ENCODE peak calls at places on chromosome 1, in five cellular contexts. A, K, F, N and B are unnamed samples.
A peak's percentile ranks its signal among the peaks of the same experiment; 100 is the strongest.

GRCh38 chr1:41907446-41907845 is 11.3 kb downstream of the HIVEP3 start:
- DNase-seq in F (no peak), A (no peak), K (no peak), N (no peak), B (no peak)

GRCh38 chr1:18852501-18852900 is 7.0 kb downstream of the TAS1R2 start:
- DNase-seq in A (no peak), F (no peak), K (no peak), N (no peak), B (no peak)

GRCh38 chr1:97137862-97138514 is 416.4 kb downstream of the PTBP2 start:
- DNase-seq in N (no peak), A (peak; percentile 70), F (peak; percentile 20), K (peak; percentile 84), B (peak; percentile 47)

GRCh38 chr1:63651110-63651776 is 58.0 kb downstream of the PGM1 start:
- DNase-seq in K (no peak), N (peak; percentile 7), A (peak; percentile 7), F (no peak), B (no peak)

GRCh38 chr1:45335732-45336365 is 4.1 kb upstream of the TOE1 start:
- DNase-seq in N (no peak), K (no peak), A (peak; percentile 91), F (no peak), B (no peak)

GRCh38 chr1:28340221-28340974 is 11.6 kb downstream of the MED18 start:
- DNase-seq in A (peak; percentile 50), K (no peak), N (no peak), F (no peak), B (no peak)

GRCh38 chr1:103108525-103109150 is 316 bp upstream of the COL11A1 start:
- DNase-seq in K (peak; percentile 47), N (no peak), A (no peak), F (no peak), B (no peak)

GRCh38 chr1:53893999-53894636 is at the start of gene DIO1:
- DNase-seq in A (no peak), N (no peak), K (no peak), F (no peak), B (no peak)

GRCh38 chr1:19461352-19461645 is 24.0 kb downstream of the CAPZB start:
- DNase-seq in K (no peak), A (no peak), N (no peak), F (no peak), B (no peak)

GRCh38 chr1:46110521-46110920 is 21.9 kb downstream of the PIK3R3 start:
- DNase-seq in F (no peak), N (no peak), A (no peak), K (no peak), B (no peak)

GRCh38 chr1:202086579-202087350 is 36.0 kb upstream of the GPR37L1 start:
- DNase-seq in K (no peak), A (peak; percentile 41), N (no peak), F (no peak), B (no peak)

GRCh38 chr1:223716302-223716862 is 4.0 kb downstream of the CAPN2 start:
- DNase-seq in N (peak; percentile 38), F (peak; percentile 47), A (no peak), K (peak; percentile 86), B (peak; percentile 32)

GRCh38 chr1:197675475-197676324 is 99.6 kb downstream of the DENND1B start:
- DNase-seq in K (peak; percentile 46), A (no peak), F (no peak), N (no peak), B (no peak)

GRCh38 chr1:37257646-37258045 is 216.7 kb upstream of the ZC3H12A start:
- DNase-seq in K (no peak), N (no peak), A (no peak), F (no peak), B (no peak)

GRCh38 chr1:178232949-178233348 is 139.0 kb downstream of the RASAL2 start:
- DNase-seq in F (no peak), A (no peak), K (peak; percentile 91), N (no peak), B (no peak)

GRCh38 chr1:212433577-212434462 is 1.1 kb downstream of the NENF start:
- DNase-seq in F (no peak), K (no peak), N (no peak), A (no peak), B (no peak)

GRCh38 chr1:43382027-43382771 is 7.4 kb downstream of the MED8 start:
- DNase-seq in F (no peak), K (no peak), N (no peak), A (no peak), B (no peak)

GRCh38 chr1:25863486-25864262 is 4.4 kb upstream of the AUNIP start:
- DNase-seq in F (no peak), K (no peak), N (no peak), A (no peak), B (no peak)

GRCh38 chr1:180269848-180270766 is 40.0 kb downstream of the LHX4 start:
- DNase-seq in N (no peak), A (peak; percentile 52), K (no peak), F (no peak), B (no peak)

GRCh38 chr1:6401673-6402072 is 8.1 kb upstream of the ACOT7 start:
- DNase-seq in F (no peak), A (peak; percentile 45), N (no peak), K (no peak), B (no peak)

GRCh38 chr1:175150596-175151319 is 41.8 kb downstream of the KIAA0040 start:
- DNase-seq in F (no peak), A (peak; percentile 64), K (peak; percentile 44), N (no peak), B (no peak)

GRCh38 chr1:196317535-196318522 is 290.4 kb downstream of the KCNT2 start:
- DNase-seq in K (peak; percentile 37), A (peak; percentile 49), F (no peak), N (no peak), B (no peak)

GRCh38 chr1:3483801-3484444 is 29.5 kb downstream of the ARHGEF16 start:
- DNase-seq in F (no peak), A (peak; percentile 69), N (no peak), K (peak; percentile 25), B (peak; percentile 79)

GRCh38 chr1:16612332-16613172 is 812 bp downstream of the NBPF1 start:
- DNase-seq in F (no peak), A (peak; percentile 90), K (peak; percentile 92), N (no peak), B (peak; percentile 64)
- TF ChIP-seq CTCF in F (no peak), A (no peak), K (peak; percentile 4), N (peak; percentile 8), B (no peak)

GRCh38 chr1:169060906-169061683 is 45.4 kb upstream of the ATP1B1 start:
- DNase-seq in A (peak; percentile 66), F (no peak), K (no peak), N (no peak), B (no peak)

GRCh38 chr1:169064103-169064502 is 42.4 kb upstream of the ATP1B1 start:
- DNase-seq in F (no peak), K (no peak), A (no peak), N (no peak), B (no peak)

GRCh38 chr1:169060010-169060722 is 46.3 kb upstream of the ATP1B1 start:
- DNase-seq in N (no peak), A (peak; percentile 99), K (no peak), F (no peak), B (no peak)

GRCh38 chr1:169059391-169059790 is 47.1 kb upstream of the ATP1B1 start:
- DNase-seq in A (peak; percentile 66), N (no peak), K (no peak), F (no peak), B (no peak)

GRCh38 chr1:169062152-169062551 is 44.3 kb upstream of the ATP1B1 start:
- DNase-seq in A (no peak), N (no peak), K (no peak), F (no peak), B (no peak)
- TF ChIP-seq CTCF in A (no peak), N (no peak), K (no peak), F (no peak), B (no peak)

DNA sequence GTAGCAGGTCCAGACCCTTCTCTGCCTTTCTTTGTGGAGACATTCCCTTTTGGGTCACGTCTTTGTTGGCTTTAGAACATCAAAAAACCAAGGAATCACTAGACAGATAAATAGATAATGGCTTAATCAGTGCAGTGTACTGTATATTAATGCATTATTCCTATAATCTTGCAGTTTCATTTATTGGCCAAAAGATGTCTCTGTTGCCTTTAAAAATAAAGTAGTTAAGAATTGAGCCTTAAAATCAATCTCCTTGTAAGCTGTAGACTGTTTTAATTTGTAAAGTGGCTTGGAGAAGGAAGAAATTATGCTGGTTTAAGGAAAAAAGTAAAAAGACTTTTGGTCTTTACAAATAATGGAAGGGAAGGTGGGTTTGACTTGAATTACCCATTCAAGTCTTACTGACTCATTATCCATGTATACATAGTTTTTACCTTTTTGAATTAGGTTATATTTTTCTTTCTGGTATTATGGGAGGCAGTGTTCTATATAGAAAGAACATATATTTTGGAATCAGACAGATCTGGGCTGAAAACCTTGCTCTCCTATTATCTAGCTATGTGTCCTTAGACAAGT is 84.6 kb downstream of the VPS13D start:
- DNase-seq in A (peak; percentile 44), K (peak; percentile 52), N (no peak), F (no peak), B (peak; percentile 24)
- TF ChIP-seq CTCF in A (peak; percentile 73), K (peak; percentile 58), N (peak; percentile 68), F (peak; percentile 52), B (no peak)

GRCh38 chr1:113874017-113874879 is 2.7 kb upstream of the PTPN22 start:
- DNase-seq in N (no peak), A (peak; percentile 61), F (peak; percentile 58), K (peak; percentile 11), B (no peak)
- TF ChIP-seq CTCF in N (no peak), A (peak; percentile 66), F (peak; percentile 34), K (peak; percentile 32), B (peak; percentile 51)

GRCh38 chr1:192477630-192478029 is 97.9 kb upstream of the RGS1 start:
- DNase-seq in K (peak; percentile 53), A (peak; percentile 62), N (no peak), F (peak; percentile 17), B (peak; percentile 45)
- TF ChIP-seq CTCF in K (peak; percentile 71), A (peak; percentile 72), N (peak; percentile 70), F (peak; percentile 76), B (no peak)

GRCh38 chr1:73627723-73628122 is 570.3 kb downstream of the LRRIQ3 start:
- DNase-seq in F (no peak), N (no peak), A (no peak), K (no peak), B (no peak)
- TF ChIP-seq CTCF in F (no peak), N (no peak), A (no peak), K (no peak), B (no peak)

GRCh38 chr1:109239047-109239579 is 10.2 kb upstream of the CELSR2 start:
- DNase-seq in A (no peak), N (no peak), F (no peak), K (no peak), B (no peak)
- TF ChIP-seq CTCF in A (no peak), N (no peak), F (no peak), K (no peak), B (no peak)

GRCh38 chr1:8938232-8939117 is 7.2 kb upstream of the CA6 start:
- DNase-seq in K (no peak), N (no peak), F (no peak), A (no peak), B (no peak)
- TF ChIP-seq CTCF in K (no peak), N (no peak), F (no peak), A (no peak), B (no peak)